ENCODE peak calls at places on chromosome 20, in five cellular contexts. W is HepG2, T is A549, E is K562, K is HCT116. H is an unnamed sample.

GRCh38 chr20:48845721-48846306 is 18.0 kb upstream of the PREX1 start:
- DNase-seq in W (no peak), T (no peak), E (no peak), K (no peak), H (no peak)

GRCh38 chr20:9457055-9457454 is 57.3 kb upstream of the LAMP5 start:
- DNase-seq in W (no peak), T (no peak), E (no peak), K (no peak), H (no peak)

GRCh38 chr20:55650609-55651228 is 354.6 kb downstream of the CBLN4 start:
- DNase-seq in W (no peak), T (no peak), E (no peak), K (no peak), H (no peak)

GRCh38 chr20:17956099-17956685 is 12.4 kb downstream of the SNX5 start:
- DNase-seq in W (no peak), T (no peak), E (no peak), K (no peak), H (no peak)

GRCh38 chr20:53944796-53945195 is 125.6 kb downstream of the BCAS1 start:
- DNase-seq in W (no peak), T (no peak), E (no peak), K (no peak), H (no peak)

GRCh38 chr20:50810063-50810462 is 15.2 kb downstream of the BCAS4 start:
- DNase-seq in W (no peak), T (no peak), E (no peak), K (no peak), H (no peak)

GRCh38 chr20:51258582-51259175 is 235.8 kb upstream of the KCNG1 start:
- DNase-seq in W (no peak), T (peak; percentile 50), E (no peak), K (no peak), H (no peak)

GRCh38 chr20:53856675-53857295 is 213.6 kb downstream of the BCAS1 start:
- DNase-seq in W (no peak), T (no peak), E (no peak), K (no peak), H (no peak)

GRCh38 chr20:14673164-14673563 is 335.8 kb upstream of the FLRT3 start:
- DNase-seq in W (no peak), T (peak; percentile 46), E (no peak), K (no peak), H (no peak)

GRCh38 chr20:54347216-54347833 is 128.1 kb upstream of the DOK5 start:
- DNase-seq in W (no peak), T (no peak), E (no peak), K (no peak), H (no peak)

GRCh38 chr20:20594171-20594530 is 118.3 kb downstream of the RALGAPA2 start:
- DNase-seq in W (peak; percentile 39), T (peak; percentile 42), E (no peak), K (no peak), H (no peak)

GRCh38 chr20:64205611-64206026 is 41.4 kb downstream of the MYT1 start:
- DNase-seq in W (no peak), T (no peak), E (no peak), K (no peak), H (no peak)

GRCh38 chr20:23340524-23340923 is 10.1 kb upstream of the NXT1 start:
- DNase-seq in W (peak; percentile 77), T (peak; percentile 87), E (peak; percentile 19), K (peak; percentile 54), H (peak; percentile 43)

GRCh38 chr20:58321205-58321604 is 11.7 kb downstream of the RAB22A start:
- DNase-seq in W (no peak), T (no peak), E (no peak), K (no peak), H (no peak)

GRCh38 chr20:2521369-2522305 is 12.9 kb upstream of the ZNF343 start:
- DNase-seq in W (peak; percentile 45), T (peak; percentile 61), E (peak; percentile 29), K (peak; percentile 39), H (no peak)

GRCh38 chr20:47358052-47358671 is 1.7 kb upstream of the ZMYND8 start:
- DNase-seq in W (peak; percentile 67), T (no peak), E (no peak), K (no peak), H (no peak)

GRCh38 chr20:47360207-47360488 is 3.6 kb upstream of the ZMYND8 start:
- DNase-seq in W (peak; percentile 69), T (peak; percentile 96), E (no peak), K (no peak), H (no peak)

GRCh38 chr20:47358672-47359532 is 2.4 kb upstream of the ZMYND8 start:
- DNase-seq in W (peak; percentile 100), T (peak; percentile 97), E (peak; percentile 63), K (peak; percentile 49), H (peak; percentile 64)

GRCh38 chr20:47360489-47361267 is 4.2 kb upstream of the ZMYND8 start:
- DNase-seq in W (peak; percentile 90), T (peak; percentile 94), E (peak; percentile 86), K (peak; percentile 60), H (no peak)

DNA sequence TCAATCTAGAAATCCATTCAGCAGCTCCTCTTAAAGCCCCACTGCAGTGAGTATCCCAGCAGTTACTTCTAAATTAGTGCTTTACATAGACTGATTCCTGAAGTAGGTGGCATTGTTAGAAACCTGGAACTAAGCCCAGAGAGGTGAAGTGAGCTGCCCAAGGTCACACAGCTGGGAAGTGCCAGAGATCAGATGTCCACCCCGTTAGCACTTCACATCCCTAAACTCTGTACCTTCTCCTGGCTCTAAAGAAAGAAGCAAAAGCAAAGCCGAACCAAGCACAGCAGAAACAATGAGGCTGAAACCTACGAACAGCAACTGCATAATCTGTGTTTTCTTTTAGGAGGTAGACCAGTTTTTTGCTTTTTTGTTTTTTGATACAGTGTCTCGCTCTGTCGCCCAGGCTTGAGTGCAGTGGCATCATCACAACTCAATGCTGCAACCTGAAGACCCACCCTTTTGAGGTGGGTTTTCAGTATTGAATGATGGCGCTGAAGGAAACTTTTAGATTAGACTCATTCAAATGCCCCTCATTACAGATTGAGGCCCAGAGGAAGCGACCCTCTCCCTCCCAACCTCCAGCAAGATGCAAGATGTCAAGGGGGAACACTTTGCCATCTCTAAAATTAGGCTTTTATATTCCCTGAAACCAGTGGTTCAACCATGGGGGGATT is 3.2 kb upstream of the ZMYND8 start:
- DNase-seq in W (no peak), T (no peak), E (no peak), K (no peak), H (no peak)
- H3K4me1 ChIP-seq in W (peaks cover 60% of the 10 kb centered on the region), T (peaks cover 83% of the 10 kb centered on the region), E (peaks cover 65% of the 10 kb centered on the region), K (peaks cover 77% of the 10 kb centered on the region), H (peaks cover 82% of the 10 kb centered on the region)

GRCh38 chr20:24780648-24781047 is 168.4 kb upstream of the CST7 start:
- DNase-seq in W (no peak), T (no peak), E (no peak), K (no peak), H (no peak)
- TF ChIP-seq REST in W (no peak), T (no peak), E (no peak), K (no peak), H (no peak)

GRCh38 chr20:8454137-8454712 is 322.2 kb downstream of the PLCB1 start:
- DNase-seq in W (peak; percentile 65), T (peak; percentile 60), E (no peak), K (peak; percentile 41), H (no peak)
- TF ChIP-seq CTCF in W (peak; percentile 72), T (no peak), E (no peak), K (peak; percentile 40), H (peak; percentile 5)

GRCh38 chr20:3896302-3896701 is 7.1 kb downstream of the PANK2 start:
- DNase-seq in W (no peak), T (no peak), E (no peak), K (no peak), H (no peak)

GRCh38 chr20:3900187-3900604 is 11.0 kb downstream of the PANK2 start:
- DNase-seq in W (no peak), T (no peak), E (no peak), K (no peak), H (no peak)

GRCh38 chr20:3901028-3901746 is 12.0 kb downstream of the PANK2 start:
- DNase-seq in W (no peak), T (no peak), E (no peak), K (no peak), H (no peak)

GRCh38 chr20:3896853-3897252 is 7.7 kb downstream of the PANK2 start:
- DNase-seq in W (no peak), T (no peak), E (no peak), K (no peak), H (no peak)

GRCh38 chr20:3898639-3899038 is 9.5 kb downstream of the PANK2 start:
- DNase-seq in W (no peak), T (no peak), E (no peak), K (no peak), H (no peak)
- H3K4me1 ChIP-seq in W (peaks cover 95% of the 10 kb centered on the region), T (peaks cover 81% of the 10 kb centered on the region), E (peaks cover 17% of the 10 kb centered on the region), K (peaks cover 57% of the 10 kb centered on the region), H (peaks cover 54% of the 10 kb centered on the region)

GRCh38 chr20:37627060-37627766 is 66.6 kb upstream of the CTNNBL1 start:
- DNase-seq in W (peak; percentile 61), T (peak; percentile 48), E (peak; percentile 72), K (peak; percentile 8), H (no peak)
- TF ChIP-seq REST in W (peak; percentile 100), T (peak; percentile 98), E (peak; percentile 99), K (peak; percentile 96), H (peak; percentile 98)

H was measured in Panc1.